ENCODE peak calls at places on chromosomes 11 and 22, in six cellular contexts. One of them, this sample, is unnamed.

GRCh38 chr22:44436656-44437492 is 61.2 kb downstream of the RTL6 start:
- DNase-seq in mucosa of descending colon: no peak
- DNase-seq in lower leg skin: no peak
- DNase-seq in ovary: no peak
- DNase-seq in cardiac muscle cell: no peak
- DNase-seq in WERI-Rb-1: no peak
- DNase-seq in this sample: no peak

GRCh38 chr11:75238595-75239245 is 1.9 kb upstream of the TPBGL start:
- DNase-seq in WERI-Rb-1: no peak
- DNase-seq in cardiac muscle cell: no peak
- DNase-seq in mucosa of descending colon: no peak
- DNase-seq in ovary: no peak
- DNase-seq in lower leg skin: no peak
- DNase-seq in this sample: no peak

GRCh38 chr11:77154381-77155081 is 26.5 kb downstream of the MYO7A start:
- DNase-seq in WERI-Rb-1: no peak
- DNase-seq in lower leg skin: no peak
- DNase-seq in mucosa of descending colon: no peak
- DNase-seq in ovary: no peak
- DNase-seq in cardiac muscle cell: no peak
- DNase-seq in this sample: no peak

GRCh38 chr11:9708544-9708943 is 44.7 kb downstream of the SWAP70 start:
- DNase-seq in WERI-Rb-1: no peak
- DNase-seq in ovary: no peak
- DNase-seq in lower leg skin: no peak
- DNase-seq in cardiac muscle cell: no peak
- DNase-seq in mucosa of descending colon: no peak
- DNase-seq in this sample: no peak

GRCh38 chr11:68974421-68975194 is 6.2 kb downstream of the MRGPRD start:
- DNase-seq in mucosa of descending colon: no peak
- DNase-seq in WERI-Rb-1: no peak
- DNase-seq in ovary: no peak
- DNase-seq in lower leg skin: no peak
- DNase-seq in cardiac muscle cell: no peak
- DNase-seq in this sample: peak; percentile 37

GRCh38 chr11:134677338-134677948 is 265.4 kb upstream of the B3GAT1 start:
- DNase-seq in lower leg skin: peak; percentile 6
- DNase-seq in WERI-Rb-1: no peak
- DNase-seq in ovary: no peak
- DNase-seq in cardiac muscle cell: no peak
- DNase-seq in mucosa of descending colon: no peak
- DNase-seq in this sample: no peak

GRCh38 chr11:65501005-65501529 is 2.2 kb downstream of the MALAT1 start:
- DNase-seq in mucosa of descending colon: no peak
- DNase-seq in lower leg skin: no peak
- DNase-seq in ovary: no peak
- DNase-seq in WERI-Rb-1: no peak
- DNase-seq in cardiac muscle cell: no peak
- DNase-seq in this sample: peak; percentile 47

GRCh38 chr22:42879371-42880021 is 22.4 kb upstream of the ARFGAP3 start:
- DNase-seq in cardiac muscle cell: no peak
- DNase-seq in ovary: no peak
- DNase-seq in lower leg skin: no peak
- DNase-seq in mucosa of descending colon: no peak
- DNase-seq in WERI-Rb-1: no peak
- DNase-seq in this sample: no peak

GRCh38 chr11:76631566-76632308 is 38.8 kb downstream of the LRRC32 start:
- DNase-seq in lower leg skin: no peak
- DNase-seq in cardiac muscle cell: no peak
- DNase-seq in mucosa of descending colon: no peak
- DNase-seq in WERI-Rb-1: no peak
- DNase-seq in ovary: no peak
- DNase-seq in this sample: no peak

GRCh38 chr22:47063071-47063509 is 300.6 kb downstream of the TBC1D22A start:
- DNase-seq in lower leg skin: no peak
- DNase-seq in cardiac muscle cell: no peak
- DNase-seq in ovary: no peak
- DNase-seq in mucosa of descending colon: no peak
- DNase-seq in WERI-Rb-1: no peak
- DNase-seq in this sample: no peak

GRCh38 chr11:6321961-6322362 is 1.7 kb upstream of the CAVIN3 start:
- DNase-seq in cardiac muscle cell: peak; percentile 60
- DNase-seq in lower leg skin: no peak
- DNase-seq in ovary: no peak
- DNase-seq in mucosa of descending colon: no peak
- DNase-seq in WERI-Rb-1: no peak
- DNase-seq in this sample: peak; percentile 78

GRCh38 chr22:34111210-34111824 is 191.0 kb upstream of the LARGE1 start:
- DNase-seq in ovary: peak; percentile 39
- DNase-seq in lower leg skin: no peak
- DNase-seq in mucosa of descending colon: no peak
- DNase-seq in WERI-Rb-1: peak; percentile 46
- DNase-seq in cardiac muscle cell: peak; percentile 10
- DNase-seq in this sample: peak; percentile 8

GRCh38 chr11:3026803-3027202 is 30.4 kb downstream of the CARS1 start:
- DNase-seq in mucosa of descending colon: no peak
- DNase-seq in lower leg skin: no peak
- DNase-seq in WERI-Rb-1: no peak
- DNase-seq in ovary: no peak
- DNase-seq in cardiac muscle cell: no peak
- DNase-seq in this sample: no peak

GRCh38 chr11:76977791-76978190 is 56.4 kb upstream of the B3GNT6 start:
- DNase-seq in WERI-Rb-1: no peak
- DNase-seq in lower leg skin: no peak
- DNase-seq in ovary: no peak
- DNase-seq in cardiac muscle cell: no peak
- DNase-seq in mucosa of descending colon: no peak
- DNase-seq in this sample: no peak

GRCh38 chr11:7969756-7970646 is 4.8 kb upstream of the NLRP10 start:
- DNase-seq in ovary: no peak
- DNase-seq in lower leg skin: no peak
- DNase-seq in mucosa of descending colon: no peak
- DNase-seq in cardiac muscle cell: no peak
- DNase-seq in WERI-Rb-1: no peak
- DNase-seq in this sample: no peak

GRCh38 chr11:2944530-2944929 is 15.3 kb upstream of the PHLDA2 start:
- DNase-seq in ovary: no peak
- DNase-seq in cardiac muscle cell: no peak
- DNase-seq in WERI-Rb-1: no peak
- DNase-seq in lower leg skin: no peak
- DNase-seq in mucosa of descending colon: no peak
- DNase-seq in this sample: no peak

GRCh38 chr22:37971475-37972434 is 12.6 kb downstream of the SOX10 start:
- DNase-seq in cardiac muscle cell: no peak
- DNase-seq in WERI-Rb-1: no peak
- DNase-seq in ovary: no peak
- DNase-seq in mucosa of descending colon: no peak
- DNase-seq in lower leg skin: no peak
- DNase-seq in this sample: no peak

GRCh38 chr11:46122955-46123354 is 1.7 kb upstream of the PHF21A start:
- DNase-seq in cardiac muscle cell: peak; percentile 56
- DNase-seq in mucosa of descending colon: no peak
- DNase-seq in WERI-Rb-1: no peak
- DNase-seq in ovary: no peak
- DNase-seq in lower leg skin: no peak
- DNase-seq in this sample: peak; percentile 55

GRCh38 chr11:127274328-127274676 is 273.7 kb upstream of the KIRREL3 start:
- DNase-seq in WERI-Rb-1: no peak
- DNase-seq in ovary: no peak
- DNase-seq in mucosa of descending colon: no peak
- DNase-seq in cardiac muscle cell: no peak
- DNase-seq in lower leg skin: peak; percentile 46
- DNase-seq in this sample: no peak

GRCh38 chr22:41480397-41480735 is 11.4 kb downstream of the ACO2 start:
- DNase-seq in lower leg skin: no peak
- DNase-seq in mucosa of descending colon: no peak
- DNase-seq in ovary: no peak
- DNase-seq in cardiac muscle cell: no peak
- DNase-seq in WERI-Rb-1: no peak
- DNase-seq in this sample: peak; percentile 92

GRCh38 chr22:24433868-24434471 is 6.6 kb downstream of the ADORA2A start:
- DNase-seq in mucosa of descending colon: peak; percentile 38
- DNase-seq in WERI-Rb-1: no peak
- DNase-seq in cardiac muscle cell: no peak
- DNase-seq in ovary: no peak
- DNase-seq in lower leg skin: no peak
- DNase-seq in this sample: peak; percentile 63

GRCh38 chr11:123303924-123304323 is 108.9 kb upstream of the CLMP start:
- DNase-seq in cardiac muscle cell: no peak
- DNase-seq in WERI-Rb-1: peak; percentile 22
- DNase-seq in lower leg skin: no peak
- DNase-seq in mucosa of descending colon: no peak
- DNase-seq in ovary: no peak
- DNase-seq in this sample: no peak

GRCh38 chr11:125890447-125891100 is 3.1 kb downstream of the HYLS1 start:
- DNase-seq in WERI-Rb-1: no peak
- DNase-seq in lower leg skin: no peak
- DNase-seq in cardiac muscle cell: no peak
- DNase-seq in mucosa of descending colon: no peak
- DNase-seq in ovary: no peak
- DNase-seq in this sample: no peak

GRCh38 chr11:103542851-103543250 is 433.6 kb downstream of the DYNC2H1 start:
- DNase-seq in WERI-Rb-1: no peak
- DNase-seq in ovary: no peak
- DNase-seq in cardiac muscle cell: no peak
- DNase-seq in mucosa of descending colon: no peak
- DNase-seq in lower leg skin: no peak
- DNase-seq in this sample: no peak

GRCh38 chr22:29663230-29663826 is 56.5 kb upstream of the CABP7 start:
- DNase-seq in ovary: no peak
- DNase-seq in mucosa of descending colon: no peak
- DNase-seq in lower leg skin: no peak
- DNase-seq in WERI-Rb-1: no peak
- DNase-seq in cardiac muscle cell: no peak
- DNase-seq in this sample: peak; percentile 6

GRCh38 chr11:83971063-83971462 is 684.9 kb upstream of the CCDC90B start:
- DNase-seq in ovary: no peak
- DNase-seq in mucosa of descending colon: no peak
- DNase-seq in cardiac muscle cell: peak; percentile 1
- DNase-seq in WERI-Rb-1: no peak
- DNase-seq in lower leg skin: no peak
- DNase-seq in this sample: peak; percentile 56

GRCh38 chr11:17906436-17906835 is 106.4 kb downstream of the SERGEF start:
- DNase-seq in ovary: no peak
- DNase-seq in cardiac muscle cell: no peak
- DNase-seq in lower leg skin: no peak
- DNase-seq in WERI-Rb-1: peak; percentile 73
- DNase-seq in mucosa of descending colon: peak; percentile 29
- DNase-seq in this sample: no peak

GRCh38 chr11:6418199-6418957 is 516 bp downstream of the APBB1 start:
- DNase-seq in WERI-Rb-1: no peak
- DNase-seq in lower leg skin: no peak
- DNase-seq in ovary: no peak
- DNase-seq in cardiac muscle cell: no peak
- DNase-seq in mucosa of descending colon: peak; percentile 49
- DNase-seq in this sample: no peak

GRCh38 chr11:96102664-96103068 is 178.8 kb upstream of the MTMR2 start:
- DNase-seq in cardiac muscle cell: peak; percentile 66
- DNase-seq in mucosa of descending colon: no peak
- DNase-seq in ovary: no peak
- DNase-seq in WERI-Rb-1: no peak
- DNase-seq in lower leg skin: no peak
- DNase-seq in this sample: peak; percentile 45

GRCh38 chr11:97722721-97723120 is 1298.0 kb upstream of the CNTN5 start:
- DNase-seq in lower leg skin: no peak
- DNase-seq in cardiac muscle cell: no peak
- DNase-seq in ovary: no peak
- DNase-seq in WERI-Rb-1: no peak
- DNase-seq in mucosa of descending colon: no peak
- DNase-seq in this sample: no peak

GRCh38 chr11:85947431-85948272 is 92.5 kb downstream of the CCDC83 start:
- DNase-seq in WERI-Rb-1: no peak
- DNase-seq in cardiac muscle cell: peak; percentile 96
- DNase-seq in lower leg skin: peak; percentile 56
- DNase-seq in mucosa of descending colon: no peak
- DNase-seq in ovary: peak; percentile 71
- DNase-seq in this sample: peak; percentile 93

GRCh38 chr11:3840289-3840869 is 380 bp downstream of the RHOG start:
- DNase-seq in cardiac muscle cell: no peak
- DNase-seq in WERI-Rb-1: no peak
- DNase-seq in mucosa of descending colon: no peak
- DNase-seq in ovary: peak; percentile 42
- DNase-seq in lower leg skin: peak; percentile 36
- DNase-seq in this sample: no peak

GRCh38 chr11:3077174-3077839 is 20.1 kb upstream of the CARS1 start:
- DNase-seq in WERI-Rb-1: no peak
- DNase-seq in cardiac muscle cell: no peak
- DNase-seq in ovary: no peak
- DNase-seq in lower leg skin: no peak
- DNase-seq in mucosa of descending colon: no peak
- DNase-seq in this sample: no peak

GRCh38 chr22:21022955-21023614 is 8.1 kb downstream of the P2RX6 start:
- DNase-seq in lower leg skin: no peak
- DNase-seq in mucosa of descending colon: no peak
- DNase-seq in WERI-Rb-1: no peak
- DNase-seq in ovary: no peak
- DNase-seq in cardiac muscle cell: no peak
- DNase-seq in this sample: no peak
- TF ChIP-seq CTCF in lower leg skin: no peak
- TF ChIP-seq CTCF in mucosa of descending colon: no peak
- TF ChIP-seq CTCF in WERI-Rb-1: peak; percentile 36
- TF ChIP-seq CTCF in ovary: no peak
- TF ChIP-seq CTCF in cardiac muscle cell: no peak
- TF ChIP-seq CTCF in this sample: no peak

DNA sequence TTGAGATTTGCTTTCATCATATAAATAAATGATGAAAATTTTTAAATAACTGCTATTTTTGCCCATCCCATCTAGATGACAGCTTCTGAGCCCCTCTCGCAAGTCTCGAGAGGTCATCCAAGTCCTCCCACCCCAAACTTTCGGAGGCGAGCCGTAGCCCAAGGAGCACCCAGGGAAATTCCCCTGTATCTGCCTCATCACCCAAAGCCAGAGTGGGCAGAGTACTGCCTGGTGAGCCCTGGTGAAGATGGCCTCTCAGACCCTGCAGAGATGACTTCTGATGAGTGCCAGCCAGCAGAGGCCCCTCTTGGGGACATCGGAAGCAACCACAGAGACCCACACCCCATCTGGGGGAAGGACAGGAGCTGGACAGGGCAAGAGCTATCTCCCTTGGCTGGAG is 83.9 kb upstream of the PARVA start:
- DNase-seq in cardiac muscle cell: no peak
- DNase-seq in ovary: no peak
- DNase-seq in WERI-Rb-1: no peak
- DNase-seq in lower leg skin: no peak
- DNase-seq in mucosa of descending colon: no peak
- DNase-seq in this sample: no peak
- H3K4me3 ChIP-seq in cardiac muscle cell: no peak overlapping the region
- H3K4me3 ChIP-seq in ovary: no peak overlapping the region
- H3K4me3 ChIP-seq in WERI-Rb-1: no peak overlapping the region
- H3K4me3 ChIP-seq in lower leg skin: no peak overlapping the region
- H3K4me3 ChIP-seq in mucosa of descending colon: no peak overlapping the region
- H3K4me3 ChIP-seq in this sample: no peak overlapping the region

GRCh38 chr11:111926505-111927391 is 8.0 kb downstream of the C11orf52 start:
- DNase-seq in cardiac muscle cell: peak; percentile 99
- DNase-seq in ovary: peak; percentile 97
- DNase-seq in mucosa of descending colon: peak; percentile 99
- DNase-seq in lower leg skin: peak; percentile 95
- DNase-seq in WERI-Rb-1: peak; percentile 96
- DNase-seq in this sample: peak; percentile 94
- TF ChIP-seq CTCF in cardiac muscle cell: no peak
- TF ChIP-seq CTCF in ovary: no peak
- TF ChIP-seq CTCF in mucosa of descending colon: no peak
- TF ChIP-seq CTCF in lower leg skin: no peak
- TF ChIP-seq CTCF in WERI-Rb-1: no peak
- TF ChIP-seq CTCF in this sample: peak; percentile 13

GRCh38 chr11:87141980-87142514 is 104.3 kb downstream of the TMEM135 start:
- DNase-seq in mucosa of descending colon: no peak
- DNase-seq in lower leg skin: no peak
- DNase-seq in cardiac muscle cell: no peak
- DNase-seq in WERI-Rb-1: no peak
- DNase-seq in ovary: no peak
- DNase-seq in this sample: no peak
- H3K4me3 ChIP-seq in mucosa of descending colon: no peak overlapping the region
- H3K4me3 ChIP-seq in lower leg skin: no peak overlapping the region
- H3K4me3 ChIP-seq in cardiac muscle cell: no peak overlapping the region
- H3K4me3 ChIP-seq in WERI-Rb-1: no peak overlapping the region
- H3K4me3 ChIP-seq in ovary: no peak overlapping the region
- H3K4me3 ChIP-seq in this sample: no peak overlapping the region